ENCODE peak calls at places on chromosomes 7 and 10, in ten cellular contexts. G, J, D, Q, C, S, W, Y, Z and P are unnamed samples.

GRCh38 chr10:109902992-109903947 is 20.0 kb downstream of the XPNPEP1 start:
- DNase-seq in G (no peak), J (no peak), D (no peak), Q (no peak), C (peak; percentile 48), S (no peak), W (no peak), Y (no peak), Z (peak; percentile 75), P (no peak)

GRCh38 chr10:13395540-13395939 is 47.4 kb upstream of the SEPHS1 start:
- DNase-seq in G (no peak), J (no peak), D (no peak), Q (no peak), C (no peak), S (no peak), W (no peak), Y (no peak), Z (no peak), P (no peak)

GRCh38 chr7:128909605-128910568 is 622 bp downstream of the KCP start:
- DNase-seq in G (peak; percentile 70), J (no peak), D (no peak), Q (no peak), C (peak; percentile 50), S (peak; percentile 86), W (no peak), Y (peak; percentile 14), Z (no peak), P (peak; percentile 87)

GRCh38 chr10:112650588-112651030 is 203.6 kb downstream of the VTI1A start:
- DNase-seq in G (no peak), J (no peak), D (no peak), Q (no peak), C (peak; percentile 30), S (no peak), W (no peak), Y (no peak), Z (no peak), P (no peak)

GRCh38 chr10:11546581-11546980 is 64.9 kb downstream of the USP6NL start:
- DNase-seq in G (no peak), J (no peak), D (no peak), Q (no peak), C (peak; percentile 73), S (no peak), W (no peak), Y (no peak), Z (no peak), P (no peak)

GRCh38 chr10:104478380-104478779 is 124.7 kb downstream of the CFAP58 start:
- DNase-seq in G (no peak), J (no peak), D (no peak), Q (no peak), C (no peak), S (no peak), W (no peak), Y (no peak), Z (no peak), P (no peak)

GRCh38 chr10:130336612-130337304 is 200.6 kb downstream of the GLRX3 start:
- DNase-seq in G (peak; percentile 65), J (no peak), D (no peak), Q (no peak), C (no peak), S (peak; percentile 70), W (no peak), Y (no peak), Z (no peak), P (peak; percentile 47)

GRCh38 chr7:78850093-78850740 is 603.2 kb downstream of the MAGI2 start:
- DNase-seq in G (no peak), J (no peak), D (no peak), Q (no peak), C (no peak), S (no peak), W (no peak), Y (no peak), Z (no peak), P (no peak)

GRCh38 chr7:29035044-29035740 is 77.1 kb upstream of the TRIL start:
- DNase-seq in G (no peak), J (no peak), D (no peak), Q (no peak), C (peak; percentile 42), S (no peak), W (peak; percentile 65), Y (peak; percentile 21), Z (peak; percentile 55), P (peak; percentile 77)

GRCh38 chr10:67664936-67665335 is 31.1 kb downstream of the CTNNA3 start:
- DNase-seq in G (no peak), J (no peak), D (no peak), Q (no peak), C (peak; percentile 29), S (no peak), W (no peak), Y (peak; percentile 41), Z (no peak), P (no peak)

GRCh38 chr7:139108256-139109187 is 998 bp downstream of the ZC3HAV1 start:
- DNase-seq in G (peak; percentile 66), J (no peak), D (no peak), Q (peak; percentile 7), C (peak; percentile 31), S (peak; percentile 80), W (no peak), Y (no peak), Z (no peak), P (peak; percentile 68)

GRCh38 chr10:101229275-101230184 is at the start of gene LBX1:
- DNase-seq in G (peak; percentile 80), J (no peak), D (no peak), Q (no peak), C (no peak), S (peak; percentile 79), W (no peak), Y (no peak), Z (no peak), P (no peak)

GRCh38 chr10:5628366-5628765 is 38.0 kb downstream of the ASB13 start:
- DNase-seq in G (no peak), J (no peak), D (no peak), Q (no peak), C (peak; percentile 85), S (no peak), W (peak; percentile 7), Y (no peak), Z (no peak), P (no peak)

GRCh38 chr10:51074238-51075028 is at the start of gene PRKG1:
- DNase-seq in G (peak; percentile 91), J (no peak), D (peak; percentile 68), Q (peak; percentile 68), C (peak; percentile 75), S (peak; percentile 77), W (peak; percentile 53), Y (peak; percentile 68), Z (no peak), P (peak; percentile 92)

GRCh38 chr7:22156205-22156604 is 200.7 kb downstream of the RAPGEF5 start:
- DNase-seq in G (no peak), J (no peak), D (no peak), Q (no peak), C (no peak), S (no peak), W (no peak), Y (no peak), Z (no peak), P (no peak)

GRCh38 chr7:90988996-90989765 is 275.1 kb upstream of the FZD1 start:
- DNase-seq in G (no peak), J (no peak), D (no peak), Q (no peak), C (no peak), S (no peak), W (no peak), Y (no peak), Z (no peak), P (no peak)

GRCh38 chr7:50149364-50149763 is 56.3 kb upstream of the ZPBP start:
- DNase-seq in G (no peak), J (no peak), D (no peak), Q (no peak), C (no peak), S (no peak), W (no peak), Y (no peak), Z (no peak), P (no peak)

GRCh38 chr10:34739915-34740314 is 75.2 kb downstream of the PARD3 start:
- DNase-seq in G (peak; percentile 87), J (no peak), D (peak; percentile 64), Q (peak; percentile 34), C (peak; percentile 90), S (peak; percentile 88), W (peak; percentile 37), Y (peak; percentile 37), Z (no peak), P (peak; percentile 95)

GRCh38 chr10:24822557-24822956 is 98.9 kb upstream of the ARHGAP21 start:
- DNase-seq in G (no peak), J (no peak), D (no peak), Q (no peak), C (no peak), S (no peak), W (no peak), Y (no peak), Z (no peak), P (no peak)

GRCh38 chr7:114879554-114879953 is 42.3 kb upstream of the MDFIC start:
- DNase-seq in G (no peak), J (no peak), D (no peak), Q (no peak), C (peak; percentile 83), S (no peak), W (no peak), Y (peak; percentile 80), Z (no peak), P (no peak)

GRCh38 chr7:3065724-3066143 is 22.1 kb upstream of the CARD11 start:
- DNase-seq in G (peak; percentile 64), J (peak; percentile 44), D (peak; percentile 46), Q (peak; percentile 30), C (peak; percentile 19), S (peak; percentile 78), W (no peak), Y (peak; percentile 4), Z (peak; percentile 66), P (peak; percentile 89)

GRCh38 chr10:78847486-78847885 is 221.3 kb upstream of the ZMIZ1 start:
- DNase-seq in G (no peak), J (no peak), D (no peak), Q (no peak), C (no peak), S (no peak), W (no peak), Y (no peak), Z (no peak), P (no peak)

GRCh38 chr10:110429301-110429700 is 68.4 kb upstream of the DUSP5 start:
- DNase-seq in G (no peak), J (no peak), D (no peak), Q (no peak), C (no peak), S (no peak), W (no peak), Y (no peak), Z (no peak), P (no peak)

GRCh38 chr7:2040201-2040892 is 192.4 kb downstream of the MAD1L1 start:
- DNase-seq in G (no peak), J (no peak), D (no peak), Q (no peak), C (no peak), S (peak; percentile 43), W (no peak), Y (no peak), Z (no peak), P (no peak)

GRCh38 chr10:49109669-49110335 is 5.5 kb downstream of the VSTM4 start:
- DNase-seq in G (no peak), J (no peak), D (peak; percentile 41), Q (no peak), C (peak; percentile 45), S (no peak), W (no peak), Y (peak; percentile 67), Z (no peak), P (no peak)

GRCh38 chr10:71632200-71632820 is 87.3 kb downstream of the C10orf105 start:
- DNase-seq in G (no peak), J (no peak), D (no peak), Q (no peak), C (no peak), S (no peak), W (no peak), Y (no peak), Z (no peak), P (no peak)

GRCh38 chr7:114857605-114858004 is 64.3 kb upstream of the MDFIC start:
- DNase-seq in G (no peak), J (no peak), D (no peak), Q (no peak), C (no peak), S (no peak), W (no peak), Y (no peak), Z (no peak), P (peak; percentile 22)

GRCh38 chr10:112919721-112920120 is 30.3 kb upstream of the TCF7L2 start:
- DNase-seq in G (no peak), J (no peak), D (no peak), Q (no peak), C (peak; percentile 25), S (no peak), W (peak; percentile 46), Y (no peak), Z (no peak), P (peak; percentile 64)